ENCODE peak calls at places on chromosomes 2 and 18, in six cellular contexts. One of them, this sample, is unnamed.

GRCh38 chr2:26584656-26585055 is 56.5 kb downstream of the CIB4 start:
- DNase-seq in spleen: peak
- DNase-seq in astrocyte of the spinal cord: no peak
- DNase-seq in tibial nerve: no peak
- DNase-seq in fibroblast of lung: no peak
- DNase-seq in mammary epithelial cell: no peak
- DNase-seq in this sample: no peak

GRCh38 chr18:45449761-45450227 is 165.5 kb upstream of the SLC14A2 start:
- DNase-seq in mammary epithelial cell: no peak
- DNase-seq in astrocyte of the spinal cord: peak
- DNase-seq in spleen: no peak
- DNase-seq in fibroblast of lung: peak
- DNase-seq in tibial nerve: peak
- DNase-seq in this sample: peak

GRCh38 chr2:188475945-188476344 is 184.3 kb downstream of the GULP1 start:
- DNase-seq in tibial nerve: no peak
- DNase-seq in spleen: no peak
- DNase-seq in astrocyte of the spinal cord: peak
- DNase-seq in fibroblast of lung: no peak
- DNase-seq in mammary epithelial cell: peak
- DNase-seq in this sample: peak

GRCh38 chr2:241803387-241804325 is 5.3 kb upstream of the NEU4 start:
- DNase-seq in tibial nerve: no peak
- DNase-seq in fibroblast of lung: peak
- DNase-seq in astrocyte of the spinal cord: peak
- DNase-seq in mammary epithelial cell: peak
- DNase-seq in spleen: peak
- DNase-seq in this sample: peak

GRCh38 chr2:75200140-75200985 is 1.0 kb upstream of the TACR1 start:
- DNase-seq in astrocyte of the spinal cord: peak
- DNase-seq in tibial nerve: no peak
- DNase-seq in fibroblast of lung: peak
- DNase-seq in spleen: peak
- DNase-seq in mammary epithelial cell: peak
- DNase-seq in this sample: peak

GRCh38 chr2:96105152-96105915 is 11.0 kb downstream of the ADRA2B start:
- DNase-seq in astrocyte of the spinal cord: no peak
- DNase-seq in tibial nerve: no peak
- DNase-seq in spleen: peak
- DNase-seq in mammary epithelial cell: no peak
- DNase-seq in fibroblast of lung: no peak
- DNase-seq in this sample: no peak

GRCh38 chr2:100606740-100607343 is 44.0 kb downstream of the PDCL3 start:
- DNase-seq in mammary epithelial cell: peak
- DNase-seq in fibroblast of lung: peak
- DNase-seq in spleen: no peak
- DNase-seq in tibial nerve: peak
- DNase-seq in astrocyte of the spinal cord: peak
- DNase-seq in this sample: peak

GRCh38 chr2:229642371-229642770 is 72.0 kb downstream of the DNER start:
- DNase-seq in astrocyte of the spinal cord: no peak
- DNase-seq in fibroblast of lung: no peak
- DNase-seq in mammary epithelial cell: peak
- DNase-seq in spleen: no peak
- DNase-seq in tibial nerve: no peak
- DNase-seq in this sample: no peak

GRCh38 chr2:74876081-74876886 is 42.4 kb downstream of the HK2 start:
- DNase-seq in spleen: no peak
- DNase-seq in astrocyte of the spinal cord: peak
- DNase-seq in fibroblast of lung: peak
- DNase-seq in mammary epithelial cell: no peak
- DNase-seq in tibial nerve: peak
- DNase-seq in this sample: peak

GRCh38 chr2:212022966-212023365 is 515.6 kb downstream of the ERBB4 start:
- DNase-seq in spleen: no peak
- DNase-seq in astrocyte of the spinal cord: no peak
- DNase-seq in mammary epithelial cell: no peak
- DNase-seq in fibroblast of lung: no peak
- DNase-seq in tibial nerve: no peak
- DNase-seq in this sample: peak

GRCh38 chr2:177273456-177273855 is 8.9 kb upstream of the NFE2L2 start:
- DNase-seq in astrocyte of the spinal cord: no peak
- DNase-seq in tibial nerve: no peak
- DNase-seq in fibroblast of lung: peak
- DNase-seq in mammary epithelial cell: no peak
- DNase-seq in spleen: no peak
- DNase-seq in this sample: peak

GRCh38 chr2:158637357-158637756 is 157.8 kb upstream of the DAPL1 start:
- DNase-seq in astrocyte of the spinal cord: no peak
- DNase-seq in mammary epithelial cell: no peak
- DNase-seq in fibroblast of lung: no peak
- DNase-seq in spleen: no peak
- DNase-seq in tibial nerve: no peak
- DNase-seq in this sample: no peak

GRCh38 chr2:66661253-66662173 is 226.6 kb downstream of the MEIS1 start:
- DNase-seq in spleen: no peak
- DNase-seq in tibial nerve: no peak
- DNase-seq in mammary epithelial cell: no peak
- DNase-seq in astrocyte of the spinal cord: no peak
- DNase-seq in fibroblast of lung: no peak
- DNase-seq in this sample: no peak

GRCh38 chr2:235630723-235631122 is 136.9 kb downstream of the AGAP1 start:
- DNase-seq in mammary epithelial cell: no peak
- DNase-seq in spleen: no peak
- DNase-seq in fibroblast of lung: no peak
- DNase-seq in astrocyte of the spinal cord: no peak
- DNase-seq in tibial nerve: no peak
- DNase-seq in this sample: no peak

GRCh38 chr2:20093263-20094141 is 42.1 kb upstream of the LAPTM4A start:
- DNase-seq in astrocyte of the spinal cord: peak
- DNase-seq in tibial nerve: peak
- DNase-seq in mammary epithelial cell: peak
- DNase-seq in spleen: no peak
- DNase-seq in fibroblast of lung: peak
- DNase-seq in this sample: peak

GRCh38 chr2:120498576-120499394 is 152.8 kb downstream of the INHBB start:
- DNase-seq in mammary epithelial cell: no peak
- DNase-seq in tibial nerve: no peak
- DNase-seq in fibroblast of lung: no peak
- DNase-seq in astrocyte of the spinal cord: no peak
- DNase-seq in spleen: peak
- DNase-seq in this sample: no peak

GRCh38 chr18:78540636-78541400 is 438.8 kb upstream of the SALL3 start:
- DNase-seq in fibroblast of lung: no peak
- DNase-seq in spleen: no peak
- DNase-seq in tibial nerve: no peak
- DNase-seq in mammary epithelial cell: no peak
- DNase-seq in astrocyte of the spinal cord: no peak
- DNase-seq in this sample: no peak

GRCh38 chr18:22302152-22302551 is 115.6 kb downstream of the CTAGE1 start:
- DNase-seq in spleen: no peak
- DNase-seq in tibial nerve: no peak
- DNase-seq in fibroblast of lung: no peak
- DNase-seq in mammary epithelial cell: no peak
- DNase-seq in astrocyte of the spinal cord: no peak
- DNase-seq in this sample: no peak

GRCh38 chr18:9771261-9771976 is 63.3 kb downstream of the RAB31 start:
- DNase-seq in spleen: peak
- DNase-seq in tibial nerve: peak
- DNase-seq in fibroblast of lung: peak
- DNase-seq in mammary epithelial cell: peak
- DNase-seq in astrocyte of the spinal cord: peak
- DNase-seq in this sample: peak

GRCh38 chr2:15712551-15713342 is 121.1 kb downstream of the DDX1 start:
- DNase-seq in mammary epithelial cell: peak
- DNase-seq in fibroblast of lung: no peak
- DNase-seq in spleen: no peak
- DNase-seq in tibial nerve: no peak
- DNase-seq in astrocyte of the spinal cord: no peak
- DNase-seq in this sample: no peak

GRCh38 chr2:192059226-192059625 is 135.5 kb downstream of the TMEFF2 start:
- DNase-seq in spleen: no peak
- DNase-seq in astrocyte of the spinal cord: no peak
- DNase-seq in tibial nerve: no peak
- DNase-seq in mammary epithelial cell: no peak
- DNase-seq in fibroblast of lung: no peak
- DNase-seq in this sample: no peak

GRCh38 chr18:58491773-58492752 is 136.8 kb downstream of the ALPK2 start:
- DNase-seq in spleen: no peak
- DNase-seq in mammary epithelial cell: no peak
- DNase-seq in astrocyte of the spinal cord: no peak
- DNase-seq in fibroblast of lung: no peak
- DNase-seq in tibial nerve: no peak
- DNase-seq in this sample: no peak

GRCh38 chr2:150520887-150521664 is 33.6 kb upstream of the RND3 start:
- DNase-seq in astrocyte of the spinal cord: peak
- DNase-seq in spleen: no peak
- DNase-seq in tibial nerve: no peak
- DNase-seq in fibroblast of lung: peak
- DNase-seq in mammary epithelial cell: peak
- DNase-seq in this sample: peak

GRCh38 chr2:99573624-99574251 is 83.9 kb upstream of the REV1 start:
- DNase-seq in fibroblast of lung: no peak
- DNase-seq in spleen: no peak
- DNase-seq in astrocyte of the spinal cord: no peak
- DNase-seq in tibial nerve: no peak
- DNase-seq in mammary epithelial cell: no peak
- DNase-seq in this sample: no peak

GRCh38 chr2:68741805-68742306 is 7.2 kb downstream of the ARHGAP25 start:
- DNase-seq in spleen: no peak
- DNase-seq in fibroblast of lung: no peak
- DNase-seq in astrocyte of the spinal cord: no peak
- DNase-seq in tibial nerve: no peak
- DNase-seq in mammary epithelial cell: peak
- DNase-seq in this sample: no peak

GRCh38 chr18:56927795-56928194 is 219.1 kb upstream of the BOD1L2 start:
- DNase-seq in spleen: no peak
- DNase-seq in mammary epithelial cell: no peak
- DNase-seq in tibial nerve: no peak
- DNase-seq in fibroblast of lung: no peak
- DNase-seq in astrocyte of the spinal cord: no peak
- DNase-seq in this sample: no peak

GRCh38 chr2:217737127-217737526 is 265.7 kb downstream of the TNS1 start:
- DNase-seq in astrocyte of the spinal cord: no peak
- DNase-seq in fibroblast of lung: no peak
- DNase-seq in mammary epithelial cell: no peak
- DNase-seq in tibial nerve: no peak
- DNase-seq in spleen: no peak
- DNase-seq in this sample: no peak
- TF ChIP-seq CTCF in astrocyte of the spinal cord: no peak
- TF ChIP-seq CTCF in fibroblast of lung: no peak
- TF ChIP-seq CTCF in mammary epithelial cell: no peak
- TF ChIP-seq CTCF in tibial nerve: no peak
- TF ChIP-seq CTCF in spleen: no peak
- TF ChIP-seq CTCF in this sample: no peak

DNA sequence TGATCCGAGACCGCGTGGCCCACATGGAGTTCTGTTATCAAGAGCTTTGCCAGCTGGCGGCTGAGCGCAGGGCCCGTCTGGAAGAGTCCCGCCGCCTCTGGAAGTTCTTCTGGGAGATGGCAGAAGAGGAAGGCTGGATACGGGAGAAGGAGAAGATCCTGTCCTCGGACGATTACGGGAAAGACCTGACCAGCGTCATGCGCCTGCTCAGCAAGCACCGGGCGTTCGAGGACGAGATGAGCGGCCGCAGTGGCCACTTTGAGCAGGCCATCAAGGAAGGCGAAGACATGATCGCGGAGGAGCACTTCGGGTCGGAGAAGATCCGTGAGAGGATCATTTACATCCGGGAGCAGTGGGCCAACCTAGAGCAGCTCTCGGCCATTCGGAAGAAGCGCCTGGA is 94.5 kb upstream of the EML6 start:
- DNase-seq in fibroblast of lung: no peak
- DNase-seq in mammary epithelial cell: no peak
- DNase-seq in spleen: no peak
- DNase-seq in astrocyte of the spinal cord: no peak
- DNase-seq in tibial nerve: no peak
- DNase-seq in this sample: no peak
- H3K4me3 ChIP-seq in fibroblast of lung: no peak
- H3K4me3 ChIP-seq in mammary epithelial cell: no peak
- H3K4me3 ChIP-seq in spleen: no peak
- H3K4me3 ChIP-seq in astrocyte of the spinal cord: no peak
- H3K4me3 ChIP-seq in tibial nerve: no peak
- H3K4me3 ChIP-seq in this sample: no peak

DNA sequence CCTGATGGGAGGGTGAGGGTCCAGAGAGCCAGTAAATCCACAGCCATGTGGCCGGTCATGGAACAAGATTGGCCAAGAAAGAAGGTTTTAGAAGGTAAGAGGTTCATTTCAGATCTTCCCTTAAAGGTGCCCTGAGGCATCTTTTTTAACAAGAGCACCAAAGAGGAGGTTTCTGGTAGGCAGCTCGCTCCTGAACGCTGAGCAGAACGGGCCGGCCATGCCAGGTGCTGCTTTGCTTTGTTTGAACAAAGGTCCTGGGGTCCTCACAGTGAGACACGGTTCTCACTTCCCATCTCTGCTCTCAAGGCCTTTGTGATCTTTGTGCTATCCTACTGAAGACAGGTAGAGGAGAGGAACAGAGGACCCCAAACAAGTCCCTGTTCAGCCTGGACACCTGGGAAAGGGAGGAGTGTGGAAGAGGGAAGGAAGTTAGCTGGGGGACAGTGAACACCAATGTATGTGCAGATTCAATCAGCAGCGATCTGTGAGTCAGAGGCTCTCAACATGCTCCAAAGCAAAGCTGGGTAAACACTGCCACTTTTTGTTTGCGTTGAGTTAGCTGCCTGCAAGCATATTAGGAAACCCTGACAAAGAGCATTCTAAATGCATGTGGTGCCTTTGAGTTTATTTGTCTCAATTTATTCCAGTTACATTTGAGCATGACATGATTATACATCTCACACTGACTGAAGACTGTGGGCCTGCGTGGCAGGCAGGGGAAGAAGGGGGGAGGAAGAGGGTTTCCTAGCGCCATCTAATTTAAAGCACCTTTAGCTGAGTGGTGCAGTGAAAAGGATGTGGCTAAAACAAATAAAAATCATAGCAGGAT is 102.4 kb downstream of the ASB1 start:
- DNase-seq in spleen: peak
- DNase-seq in fibroblast of lung: peak
- DNase-seq in astrocyte of the spinal cord: peak
- DNase-seq in tibial nerve: no peak
- DNase-seq in mammary epithelial cell: peak
- DNase-seq in this sample: peak
- TF ChIP-seq CTCF in spleen: no peak
- TF ChIP-seq CTCF in fibroblast of lung: peak
- TF ChIP-seq CTCF in astrocyte of the spinal cord: peak
- TF ChIP-seq CTCF in tibial nerve: no peak
- TF ChIP-seq CTCF in mammary epithelial cell: no peak
- TF ChIP-seq CTCF in this sample: no peak

GRCh38 chr2:233422050-233422639 is 67.9 kb downstream of the DGKD start:
- DNase-seq in spleen: peak
- DNase-seq in fibroblast of lung: no peak
- DNase-seq in astrocyte of the spinal cord: no peak
- DNase-seq in mammary epithelial cell: no peak
- DNase-seq in tibial nerve: no peak
- DNase-seq in this sample: no peak
- H3K4me3 ChIP-seq in spleen: peak
- H3K4me3 ChIP-seq in fibroblast of lung: no peak
- H3K4me3 ChIP-seq in astrocyte of the spinal cord: no peak
- H3K4me3 ChIP-seq in mammary epithelial cell: no peak
- H3K4me3 ChIP-seq in tibial nerve: no peak
- H3K4me3 ChIP-seq in this sample: no peak